ENCODE peak calls at places on chromosomes 5 and 9, in five cellular contexts. One of them, this sample, is unnamed.

GRCh38 chr5:173094012-173094661 is 38.0 kb downstream of the CREBRF start:
- DNase-seq in GM12865: no peak
- DNase-seq in epithelial cell of esophagus: peak
- DNase-seq in astrocyte of the spinal cord: peak
- DNase-seq in OCI-LY7: no peak
- DNase-seq in this sample: peak

GRCh38 chr5:97986069-97986468 is 787.4 kb upstream of the RGMB start:
- DNase-seq in GM12865: no peak
- DNase-seq in epithelial cell of esophagus: peak
- DNase-seq in astrocyte of the spinal cord: peak
- DNase-seq in OCI-LY7: no peak
- DNase-seq in this sample: peak

GRCh38 chr9:84773023-84773422 is 103.5 kb downstream of the NTRK2 start:
- DNase-seq in GM12865: no peak
- DNase-seq in epithelial cell of esophagus: peak
- DNase-seq in astrocyte of the spinal cord: no peak
- DNase-seq in OCI-LY7: no peak
- DNase-seq in this sample: peak

GRCh38 chr5:178356459-178356872 is 123.9 kb upstream of the PHYKPL start:
- DNase-seq in GM12865: no peak
- DNase-seq in epithelial cell of esophagus: no peak
- DNase-seq in astrocyte of the spinal cord: no peak
- DNase-seq in OCI-LY7: no peak
- DNase-seq in this sample: no peak

GRCh38 chr9:135946392-135946994 is 14.7 kb downstream of the UBAC1 start:
- DNase-seq in GM12865: no peak
- DNase-seq in epithelial cell of esophagus: no peak
- DNase-seq in astrocyte of the spinal cord: no peak
- DNase-seq in OCI-LY7: no peak
- DNase-seq in this sample: no peak

GRCh38 chr5:141951341-141951781 is 6.6 kb downstream of the PCDH12 start:
- DNase-seq in GM12865: peak
- DNase-seq in epithelial cell of esophagus: no peak
- DNase-seq in astrocyte of the spinal cord: no peak
- DNase-seq in OCI-LY7: peak
- DNase-seq in this sample: no peak

GRCh38 chr5:43007911-43008368 is 32.2 kb downstream of the ANXA2R start:
- DNase-seq in GM12865: peak
- DNase-seq in epithelial cell of esophagus: peak
- DNase-seq in astrocyte of the spinal cord: peak
- DNase-seq in OCI-LY7: peak
- DNase-seq in this sample: peak

GRCh38 chr9:111730937-111731567 is 63.7 kb downstream of the SHOC1 start:
- DNase-seq in GM12865: no peak
- DNase-seq in epithelial cell of esophagus: peak
- DNase-seq in astrocyte of the spinal cord: peak
- DNase-seq in OCI-LY7: no peak
- DNase-seq in this sample: peak

GRCh38 chr5:168409601-168410458 is 76.4 kb upstream of the RARS1 start:
- DNase-seq in GM12865: peak
- DNase-seq in epithelial cell of esophagus: peak
- DNase-seq in astrocyte of the spinal cord: peak
- DNase-seq in OCI-LY7: no peak
- DNase-seq in this sample: peak

GRCh38 chr9:129473523-129474244 is 147.2 kb downstream of the C9orf50 start:
- DNase-seq in GM12865: no peak
- DNase-seq in epithelial cell of esophagus: peak
- DNase-seq in astrocyte of the spinal cord: no peak
- DNase-seq in OCI-LY7: no peak
- DNase-seq in this sample: peak

GRCh38 chr5:10460252-10460906 is 18.7 kb downstream of the ROPN1L start:
- DNase-seq in GM12865: no peak
- DNase-seq in epithelial cell of esophagus: no peak
- DNase-seq in astrocyte of the spinal cord: no peak
- DNase-seq in OCI-LY7: peak
- DNase-seq in this sample: peak

GRCh38 chr9:130869250-130869649 is 27.4 kb downstream of the QRFP start:
- DNase-seq in GM12865: no peak
- DNase-seq in epithelial cell of esophagus: no peak
- DNase-seq in astrocyte of the spinal cord: peak
- DNase-seq in OCI-LY7: no peak
- DNase-seq in this sample: no peak

GRCh38 chr5:154896562-154896919 is 38.1 kb downstream of the CNOT8 start:
- DNase-seq in GM12865: no peak
- DNase-seq in epithelial cell of esophagus: no peak
- DNase-seq in astrocyte of the spinal cord: no peak
- DNase-seq in OCI-LY7: no peak
- DNase-seq in this sample: no peak

GRCh38 chr9:93968451-93969327 is 13.5 kb upstream of the BARX1 start:
- DNase-seq in GM12865: no peak
- DNase-seq in epithelial cell of esophagus: no peak
- DNase-seq in astrocyte of the spinal cord: peak
- DNase-seq in OCI-LY7: no peak
- DNase-seq in this sample: no peak

GRCh38 chr9:89481161-89481915 is 16.6 kb downstream of the SEMA4D start:
- DNase-seq in GM12865: no peak
- DNase-seq in epithelial cell of esophagus: no peak
- DNase-seq in astrocyte of the spinal cord: no peak
- DNase-seq in OCI-LY7: peak
- DNase-seq in this sample: no peak

GRCh38 chr5:146878471-146879172 is at the start of gene PPP2R2B:
- DNase-seq in GM12865: no peak
- DNase-seq in epithelial cell of esophagus: peak
- DNase-seq in astrocyte of the spinal cord: peak
- DNase-seq in OCI-LY7: no peak
- DNase-seq in this sample: peak

GRCh38 chr5:160556886-160557285 is 135.2 kb downstream of the PTTG1 start:
- DNase-seq in GM12865: no peak
- DNase-seq in epithelial cell of esophagus: peak
- DNase-seq in astrocyte of the spinal cord: peak
- DNase-seq in OCI-LY7: no peak
- DNase-seq in this sample: peak

GRCh38 chr9:137658778-137659177 is 40.0 kb downstream of the EHMT1 start:
- DNase-seq in GM12865: no peak
- DNase-seq in epithelial cell of esophagus: no peak
- DNase-seq in astrocyte of the spinal cord: no peak
- DNase-seq in OCI-LY7: peak
- DNase-seq in this sample: no peak

GRCh38 chr5:137651022-137651421 is 84.9 kb downstream of the KLHL3 start:
- DNase-seq in GM12865: no peak
- DNase-seq in epithelial cell of esophagus: peak
- DNase-seq in astrocyte of the spinal cord: no peak
- DNase-seq in OCI-LY7: no peak
- DNase-seq in this sample: no peak

GRCh38 chr9:78552802-78553201 is 255.9 kb downstream of the PSAT1 start:
- DNase-seq in GM12865: no peak
- DNase-seq in epithelial cell of esophagus: no peak
- DNase-seq in astrocyte of the spinal cord: no peak
- DNase-seq in OCI-LY7: no peak
- DNase-seq in this sample: no peak

GRCh38 chr9:107952773-107953172 is 463.2 kb upstream of the KLF4 start:
- DNase-seq in GM12865: no peak
- DNase-seq in epithelial cell of esophagus: peak
- DNase-seq in astrocyte of the spinal cord: no peak
- DNase-seq in OCI-LY7: no peak
- DNase-seq in this sample: no peak

GRCh38 chr9:107951511-107951910 is 461.9 kb upstream of the KLF4 start:
- DNase-seq in GM12865: no peak
- DNase-seq in epithelial cell of esophagus: no peak
- DNase-seq in astrocyte of the spinal cord: no peak
- DNase-seq in OCI-LY7: no peak
- DNase-seq in this sample: no peak

GRCh38 chr9:107949058-107949457 is 459.5 kb upstream of the KLF4 start:
- DNase-seq in GM12865: no peak
- DNase-seq in epithelial cell of esophagus: peak
- DNase-seq in astrocyte of the spinal cord: no peak
- DNase-seq in OCI-LY7: no peak
- DNase-seq in this sample: no peak

GRCh38 chr9:107953556-107954158 is 464.1 kb upstream of the KLF4 start:
- DNase-seq in GM12865: no peak
- DNase-seq in epithelial cell of esophagus: no peak
- DNase-seq in astrocyte of the spinal cord: no peak
- DNase-seq in OCI-LY7: no peak
- DNase-seq in this sample: no peak

DNA sequence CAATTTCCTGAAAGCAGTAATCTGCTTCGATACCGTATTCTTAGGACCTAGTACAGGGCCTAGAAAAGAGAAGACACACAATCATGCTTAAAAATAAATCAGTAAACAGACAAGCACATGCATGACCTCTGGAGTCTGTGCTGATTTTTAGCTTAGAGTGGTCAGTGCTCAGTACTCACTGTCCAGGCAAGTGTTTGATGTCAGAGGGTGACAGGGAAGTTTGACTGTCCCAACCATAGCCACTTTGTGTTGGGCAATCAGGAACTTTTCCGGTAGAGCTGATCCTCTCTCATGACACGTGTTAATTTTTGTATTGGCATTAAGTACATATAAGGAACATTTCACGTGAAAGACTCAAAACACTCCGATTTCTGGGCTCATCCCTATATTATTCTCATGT is 464.7 kb upstream of the KLF4 start:
- DNase-seq in GM12865: no peak
- DNase-seq in epithelial cell of esophagus: no peak
- DNase-seq in astrocyte of the spinal cord: no peak
- DNase-seq in OCI-LY7: no peak
- DNase-seq in this sample: no peak
- TF ChIP-seq CTCF in GM12865: no peak
- TF ChIP-seq CTCF in epithelial cell of esophagus: no peak
- TF ChIP-seq CTCF in astrocyte of the spinal cord: no peak
- TF ChIP-seq CTCF in OCI-LY7: no peak
- TF ChIP-seq CTCF in this sample: no peak

DNA sequence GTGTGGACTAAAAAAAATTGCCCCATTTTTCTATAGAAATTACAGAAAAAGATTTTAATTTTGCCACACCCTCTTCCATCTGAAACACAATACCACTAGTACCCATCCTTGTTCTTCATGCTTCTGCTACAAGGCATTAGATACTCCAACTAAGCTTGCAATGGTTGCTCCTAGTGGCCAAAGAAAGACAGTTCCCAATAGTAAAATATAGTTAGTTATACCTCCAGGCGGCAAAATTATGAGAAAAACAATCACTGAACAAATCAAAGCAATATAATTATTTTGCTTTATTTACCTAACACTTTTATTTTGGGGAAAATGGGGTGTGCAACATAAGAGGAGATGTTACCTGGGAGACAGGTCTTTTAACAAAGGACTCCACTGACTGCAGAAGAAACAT is 101.2 kb downstream of the RAPGEF6 start:
- DNase-seq in GM12865: no peak
- DNase-seq in epithelial cell of esophagus: no peak
- DNase-seq in astrocyte of the spinal cord: no peak
- DNase-seq in OCI-LY7: no peak
- DNase-seq in this sample: no peak
- TF ChIP-seq CTCF in GM12865: no peak
- TF ChIP-seq CTCF in epithelial cell of esophagus: peak
- TF ChIP-seq CTCF in astrocyte of the spinal cord: peak
- TF ChIP-seq CTCF in OCI-LY7: peak
- TF ChIP-seq CTCF in this sample: no peak

GRCh38 chr5:170225326-170226137 is 7.3 kb upstream of the C5orf58 start:
- DNase-seq in GM12865: peak
- DNase-seq in epithelial cell of esophagus: peak
- DNase-seq in astrocyte of the spinal cord: peak
- DNase-seq in OCI-LY7: peak
- DNase-seq in this sample: peak
- TF ChIP-seq CTCF in GM12865: peak
- TF ChIP-seq CTCF in epithelial cell of esophagus: peak
- TF ChIP-seq CTCF in astrocyte of the spinal cord: peak
- TF ChIP-seq CTCF in OCI-LY7: peak
- TF ChIP-seq CTCF in this sample: peak

GRCh38 chr5:180116441-180117377 is 45.1 kb upstream of the RNF130 start:
- DNase-seq in GM12865: no peak
- DNase-seq in epithelial cell of esophagus: no peak
- DNase-seq in astrocyte of the spinal cord: no peak
- DNase-seq in OCI-LY7: no peak
- DNase-seq in this sample: no peak
- TF ChIP-seq CTCF in GM12865: no peak
- TF ChIP-seq CTCF in epithelial cell of esophagus: peak
- TF ChIP-seq CTCF in astrocyte of the spinal cord: no peak
- TF ChIP-seq CTCF in OCI-LY7: no peak
- TF ChIP-seq CTCF in this sample: no peak

DNA sequence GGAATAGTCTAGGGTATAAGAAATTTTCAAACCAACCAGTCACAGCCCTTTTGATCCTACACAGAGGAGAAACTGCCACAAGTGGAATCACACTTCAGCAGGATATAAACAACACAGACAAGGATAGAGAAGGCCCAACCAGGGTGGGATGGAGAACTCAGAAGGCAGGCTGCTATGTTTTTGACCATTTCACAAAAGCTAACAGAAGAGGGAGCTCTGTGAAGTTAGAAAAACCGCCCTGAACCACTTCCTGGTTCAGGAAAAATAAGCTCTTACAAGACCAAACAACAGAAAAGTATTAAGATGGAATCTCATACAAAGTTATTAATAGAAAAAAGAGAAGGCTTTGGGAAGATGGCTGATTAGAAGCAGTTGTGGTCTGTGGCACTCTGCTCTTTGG is 960 bp upstream of the IFNB1 start:
- DNase-seq in GM12865: peak
- DNase-seq in epithelial cell of esophagus: peak
- DNase-seq in astrocyte of the spinal cord: no peak
- DNase-seq in OCI-LY7: peak
- DNase-seq in this sample: no peak
- TF ChIP-seq CTCF in GM12865: no peak
- TF ChIP-seq CTCF in epithelial cell of esophagus: peak
- TF ChIP-seq CTCF in astrocyte of the spinal cord: no peak
- TF ChIP-seq CTCF in OCI-LY7: peak
- TF ChIP-seq CTCF in this sample: no peak

GRCh38 chr9:22457448-22457847 is 10.8 kb downstream of the DMRTA1 start:
- DNase-seq in GM12865: no peak
- DNase-seq in epithelial cell of esophagus: peak
- DNase-seq in astrocyte of the spinal cord: no peak
- DNase-seq in OCI-LY7: no peak
- DNase-seq in this sample: no peak
- TF ChIP-seq CTCF in GM12865: no peak
- TF ChIP-seq CTCF in epithelial cell of esophagus: peak
- TF ChIP-seq CTCF in astrocyte of the spinal cord: no peak
- TF ChIP-seq CTCF in OCI-LY7: no peak
- TF ChIP-seq CTCF in this sample: no peak

GRCh38 chr5:69265931-69266330 is 31.2 kb downstream of the CDK7 start:
- DNase-seq in GM12865: peak
- DNase-seq in epithelial cell of esophagus: peak
- DNase-seq in astrocyte of the spinal cord: no peak
- DNase-seq in OCI-LY7: peak
- DNase-seq in this sample: no peak
- TF ChIP-seq CTCF in GM12865: peak
- TF ChIP-seq CTCF in epithelial cell of esophagus: peak
- TF ChIP-seq CTCF in astrocyte of the spinal cord: peak
- TF ChIP-seq CTCF in OCI-LY7: peak
- TF ChIP-seq CTCF in this sample: no peak